ENCODE peak calls at places on chromosomes 4 and X, in eight cellular contexts. U is activated gamma-delta T cell treated with anti-CD3 and anti-CD28 coated beads, Interleukin-2, amount 50 U/mL, for 16 hours; J is GM12892; L is H54; O is NAMALWA; P is activated CD4-positive, alpha-beta T cell treated with anti-CD3 and anti-CD28 coated beads, Interleukin-2, amount 10 ng/mL, durations not matched to agents 7 days and 5 days; C is mucosa of gallbladder; Z is colonic mucosa. I is an unnamed sample.

GRCh38 chr4:82786794-82787193 is 11.8 kb downstream of the SCD5 start:
- DNase-seq in U (no peak), J (no peak), L (no peak), O (no peak), P (no peak), C (no peak), Z (no peak), I (no peak)

GRCh38 chr4:174930895-174931294 is 12.7 kb downstream of the ADAM29 start:
- DNase-seq in U (no peak), J (no peak), L (no peak), O (peak; percentile 34), P (no peak), C (no peak), Z (no peak), I (no peak)

GRCh38 chr4:174926958-174927357 is 8.8 kb downstream of the ADAM29 start:
- DNase-seq in U (no peak), J (no peak), L (no peak), O (peak; percentile 75), P (no peak), C (no peak), Z (no peak), I (no peak)

GRCh38 chr4:94332983-94333590 is 9.5 kb downstream of the HPGDS start:
- DNase-seq in U (no peak), J (no peak), L (no peak), O (no peak), P (no peak), C (no peak), Z (no peak), I (peak; percentile 13)

GRCh38 chrX:1392376-1393130 is 640 bp upstream of the SLC25A6 start:
- DNase-seq in U (no peak), J (peak; percentile 58), L (no peak), O (peak; percentile 52), P (no peak), C (peak; percentile 57), Z (peak; percentile 79), I (peak; percentile 53)

GRCh38 chr4:24032371-24032989 is 142.6 kb upstream of the PPARGC1A start:
- DNase-seq in U (no peak), J (no peak), L (peak; percentile 4), O (peak; percentile 54), P (no peak), C (no peak), Z (no peak), I (peak; percentile 3)

GRCh38 chr4:30903493-30903892 is 183.3 kb downstream of the PCDH7 start:
- DNase-seq in U (no peak), J (no peak), L (no peak), O (no peak), P (no peak), C (no peak), Z (no peak), I (no peak)

GRCh38 chr4:137558951-137559350 is 26.7 kb upstream of the PCDH18 start:
- DNase-seq in U (no peak), J (no peak), L (no peak), O (no peak), P (no peak), C (no peak), Z (no peak), I (peak; percentile 24)

GRCh38 chr4:5839751-5840674 is 52.9 kb downstream of the CRMP1 start:
- DNase-seq in U (no peak), J (no peak), L (no peak), O (no peak), P (no peak), C (no peak), Z (peak; percentile 26), I (no peak)

GRCh38 chrX:102558607-102559006 is 40.7 kb upstream of the ARMCX5 start:
- DNase-seq in U (no peak), J (no peak), L (no peak), O (no peak), P (no peak), C (no peak), Z (no peak), I (no peak)

GRCh38 chr4:109072595-109072994 is 229.9 kb downstream of the COL25A1 start:
- DNase-seq in U (no peak), J (no peak), L (no peak), O (no peak), P (no peak), C (no peak), Z (no peak), I (no peak)

GRCh38 chr4:70927502-70928139 is 25.5 kb downstream of the MOB1B start:
- DNase-seq in U (no peak), J (no peak), L (no peak), O (peak; percentile 84), P (peak; percentile 35), C (no peak), Z (no peak), I (no peak)

GRCh38 chrX:105909576-105909975 is 87.2 kb downstream of the NRK start:
- DNase-seq in U (no peak), J (no peak), L (no peak), O (no peak), P (no peak), C (no peak), Z (no peak), I (no peak)

GRCh38 chrX:9656871-9657270 is 108.8 kb downstream of the GPR143 start:
- DNase-seq in U (no peak), J (no peak), L (no peak), O (no peak), P (no peak), C (no peak), Z (no peak), I (no peak)

GRCh38 chr4:140005699-140006098 is 148.3 kb downstream of the MAML3 start:
- DNase-seq in U (no peak), J (no peak), L (no peak), O (no peak), P (no peak), C (no peak), Z (no peak), I (no peak)

GRCh38 chr4:128322311-128322710 is 34.7 kb upstream of the PGRMC2 start:
- DNase-seq in U (no peak), J (no peak), L (no peak), O (no peak), P (no peak), C (no peak), Z (no peak), I (no peak)

GRCh38 chr4:13907255-13907751 is 279.8 kb upstream of the BOD1L1 start:
- DNase-seq in U (no peak), J (no peak), L (peak; percentile 41), O (no peak), P (no peak), C (peak; percentile 69), Z (no peak), I (peak; percentile 43)

GRCh38 chr4:187668683-187669082 is 326.9 kb upstream of the ZFP42 start:
- DNase-seq in U (no peak), J (no peak), L (no peak), O (no peak), P (no peak), C (no peak), Z (no peak), I (no peak)

I was measured in Calu3.